ENCODE peak calls at places on chromosomes 1 and 21, in nine cellular contexts. One of them, this sample, is unnamed. For H3K9me3, the result is how much of the 10 kb centered on the place peaks cover.

GRCh38 chr1:24929091-24929875 is 793 bp downstream of the RUNX3 start:
- DNase-seq in CD8-positive, alpha-beta T cell: no peak
- DNase-seq in IMR-90: no peak
- DNase-seq in ovary: no peak
- DNase-seq in fibroblast of lung: no peak
- DNase-seq in OCI-LY7: peak
- DNase-seq in A549: peak
- DNase-seq in A673: peak
- DNase-seq in sigmoid colon: peak
- DNase-seq in this sample: no peak

GRCh38 chr1:30450818-30451233 is 272.6 kb downstream of the MATN1 start:
- DNase-seq in CD8-positive, alpha-beta T cell: no peak
- DNase-seq in IMR-90: no peak
- DNase-seq in ovary: no peak
- DNase-seq in fibroblast of lung: no peak
- DNase-seq in OCI-LY7: no peak
- DNase-seq in A549: no peak
- DNase-seq in A673: no peak
- DNase-seq in sigmoid colon: peak
- DNase-seq in this sample: no peak

GRCh38 chr1:167718926-167719691 is 2.7 kb upstream of the MPZL1 start:
- DNase-seq in CD8-positive, alpha-beta T cell: no peak
- DNase-seq in IMR-90: no peak
- DNase-seq in ovary: no peak
- DNase-seq in fibroblast of lung: no peak
- DNase-seq in OCI-LY7: no peak
- DNase-seq in A549: peak
- DNase-seq in A673: no peak
- DNase-seq in sigmoid colon: no peak
- DNase-seq in this sample: no peak

GRCh38 chr1:115136106-115136505 is 46.8 kb upstream of the TSPAN2 start:
- DNase-seq in CD8-positive, alpha-beta T cell: no peak
- DNase-seq in IMR-90: no peak
- DNase-seq in ovary: no peak
- DNase-seq in fibroblast of lung: no peak
- DNase-seq in OCI-LY7: no peak
- DNase-seq in A549: peak
- DNase-seq in A673: no peak
- DNase-seq in sigmoid colon: no peak
- DNase-seq in this sample: no peak

GRCh38 chr1:78492376-78492950 is 1.7 kb downstream of the PTGFR start:
- DNase-seq in CD8-positive, alpha-beta T cell: no peak
- DNase-seq in IMR-90: no peak
- DNase-seq in ovary: no peak
- DNase-seq in fibroblast of lung: no peak
- DNase-seq in OCI-LY7: no peak
- DNase-seq in A549: no peak
- DNase-seq in A673: peak
- DNase-seq in sigmoid colon: no peak
- DNase-seq in this sample: no peak

GRCh38 chr1:170377896-170378634 is 153.9 kb upstream of the GORAB start:
- DNase-seq in CD8-positive, alpha-beta T cell: no peak
- DNase-seq in IMR-90: no peak
- DNase-seq in ovary: no peak
- DNase-seq in fibroblast of lung: peak
- DNase-seq in OCI-LY7: no peak
- DNase-seq in A549: no peak
- DNase-seq in A673: no peak
- DNase-seq in sigmoid colon: no peak
- DNase-seq in this sample: no peak

GRCh38 chr1:180254496-180254819 is 24.4 kb downstream of the LHX4 start:
- DNase-seq in CD8-positive, alpha-beta T cell: no peak
- DNase-seq in IMR-90: no peak
- DNase-seq in ovary: no peak
- DNase-seq in fibroblast of lung: no peak
- DNase-seq in OCI-LY7: no peak
- DNase-seq in A549: no peak
- DNase-seq in A673: no peak
- DNase-seq in sigmoid colon: no peak
- DNase-seq in this sample: no peak

GRCh38 chr21:33686386-33686785 is 44.1 kb downstream of the ITSN1 start:
- DNase-seq in CD8-positive, alpha-beta T cell: no peak
- DNase-seq in IMR-90: no peak
- DNase-seq in ovary: no peak
- DNase-seq in fibroblast of lung: no peak
- DNase-seq in OCI-LY7: no peak
- DNase-seq in A549: no peak
- DNase-seq in A673: no peak
- DNase-seq in sigmoid colon: no peak
- DNase-seq in this sample: no peak

GRCh38 chr21:28832715-28833061 is 160.0 kb downstream of the LTN1 start:
- DNase-seq in CD8-positive, alpha-beta T cell: no peak
- DNase-seq in IMR-90: no peak
- DNase-seq in ovary: no peak
- DNase-seq in fibroblast of lung: no peak
- DNase-seq in OCI-LY7: no peak
- DNase-seq in A549: no peak
- DNase-seq in A673: no peak
- DNase-seq in sigmoid colon: no peak
- DNase-seq in this sample: no peak

DNA sequence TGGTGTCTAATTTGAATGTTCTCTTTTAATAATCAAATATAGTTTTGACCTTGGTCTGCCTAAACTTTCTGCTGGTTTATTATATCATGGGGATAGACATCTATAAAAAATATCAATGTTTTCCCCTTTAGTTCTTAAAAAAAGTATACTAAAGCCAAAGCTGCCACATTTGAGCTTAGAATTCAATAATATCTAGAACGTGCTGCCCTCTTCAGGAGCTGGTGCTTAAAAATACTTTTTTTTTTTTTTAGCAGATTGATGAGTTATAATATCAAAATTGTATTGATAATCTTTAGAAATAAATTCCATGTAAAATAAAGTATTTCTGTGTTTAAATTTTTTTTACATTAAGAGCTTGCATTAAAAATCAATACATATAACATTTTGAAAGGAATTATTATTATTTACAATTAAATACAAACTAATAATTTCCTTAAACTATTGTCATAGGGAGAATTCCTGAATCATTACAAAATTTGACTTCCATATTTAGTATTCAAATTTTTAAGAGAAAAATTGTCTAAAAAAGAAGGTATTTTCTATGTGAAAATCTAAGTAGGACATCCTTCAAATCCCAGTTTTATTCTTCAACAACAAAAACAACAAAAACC is 40.1 kb upstream of the ADGRL2 start:
- DNase-seq in CD8-positive, alpha-beta T cell: no peak
- DNase-seq in IMR-90: peak
- DNase-seq in ovary: no peak
- DNase-seq in fibroblast of lung: peak
- DNase-seq in OCI-LY7: no peak
- DNase-seq in A549: peak
- DNase-seq in A673: peak
- DNase-seq in sigmoid colon: no peak
- DNase-seq in this sample: no peak
- TF ChIP-seq CTCF in CD8-positive, alpha-beta T cell: no peak
- TF ChIP-seq CTCF in IMR-90: peak
- TF ChIP-seq CTCF in ovary: peak
- TF ChIP-seq CTCF in fibroblast of lung: peak
- TF ChIP-seq CTCF in OCI-LY7: peak
- TF ChIP-seq CTCF in A549: peak
- TF ChIP-seq CTCF in A673: peak
- TF ChIP-seq CTCF in sigmoid colon: no peak
- TF ChIP-seq CTCF in this sample: peak

DNA sequence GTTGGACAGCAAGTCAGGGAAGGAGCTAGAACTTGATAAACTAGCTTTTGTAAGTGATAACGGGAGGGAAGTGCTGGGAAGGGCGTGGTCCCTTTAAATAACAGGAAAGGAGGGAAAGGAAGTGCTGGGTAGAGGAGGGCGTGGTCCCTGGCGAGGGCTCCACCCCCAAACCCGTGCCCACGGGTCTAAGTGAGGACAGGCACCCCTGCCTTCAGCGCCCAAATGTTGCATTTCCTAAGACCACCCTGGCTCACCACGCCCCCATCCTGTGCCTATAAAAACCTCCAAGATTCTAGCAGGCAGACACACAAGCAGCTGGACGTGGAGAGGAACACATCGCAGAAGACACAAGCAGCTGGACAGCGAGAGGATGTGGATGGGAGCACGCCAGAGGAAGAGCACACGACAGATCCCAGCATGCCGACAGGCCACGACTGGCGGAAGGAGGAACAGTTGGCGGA is 58.5 kb downstream of the PALMD start:
- DNase-seq in CD8-positive, alpha-beta T cell: no peak
- DNase-seq in IMR-90: no peak
- DNase-seq in ovary: no peak
- DNase-seq in fibroblast of lung: no peak
- DNase-seq in OCI-LY7: no peak
- DNase-seq in A549: no peak
- DNase-seq in A673: peak
- DNase-seq in sigmoid colon: no peak
- DNase-seq in this sample: no peak
- H3K4me3 ChIP-seq in CD8-positive, alpha-beta T cell: no peak
- H3K4me3 ChIP-seq in IMR-90: no peak
- H3K4me3 ChIP-seq in ovary: no peak
- H3K4me3 ChIP-seq in fibroblast of lung: no peak
- H3K4me3 ChIP-seq in OCI-LY7: no peak
- H3K4me3 ChIP-seq in A549: no peak
- H3K4me3 ChIP-seq in A673: no peak
- H3K4me3 ChIP-seq in sigmoid colon: no peak
- H3K4me3 ChIP-seq in this sample: no peak

GRCh38 chr1:4463631-4464030 is 190.8 kb upstream of the AJAP1 start:
- DNase-seq in CD8-positive, alpha-beta T cell: no peak
- DNase-seq in IMR-90: no peak
- DNase-seq in ovary: no peak
- DNase-seq in fibroblast of lung: no peak
- DNase-seq in OCI-LY7: no peak
- DNase-seq in A549: no peak
- DNase-seq in A673: no peak
- DNase-seq in sigmoid colon: no peak
- DNase-seq in this sample: no peak

GRCh38 chr1:4468804-4469514 is 185.4 kb upstream of the AJAP1 start:
- DNase-seq in CD8-positive, alpha-beta T cell: no peak
- DNase-seq in IMR-90: no peak
- DNase-seq in ovary: no peak
- DNase-seq in fibroblast of lung: no peak
- DNase-seq in OCI-LY7: no peak
- DNase-seq in A549: no peak
- DNase-seq in A673: no peak
- DNase-seq in sigmoid colon: no peak
- DNase-seq in this sample: no peak

GRCh38 chr1:4468386-4468785 is 186.0 kb upstream of the AJAP1 start:
- DNase-seq in CD8-positive, alpha-beta T cell: no peak
- DNase-seq in IMR-90: no peak
- DNase-seq in ovary: no peak
- DNase-seq in fibroblast of lung: no peak
- DNase-seq in OCI-LY7: no peak
- DNase-seq in A549: no peak
- DNase-seq in A673: no peak
- DNase-seq in sigmoid colon: no peak
- DNase-seq in this sample: no peak

GRCh38 chr1:4464478-4464877 is 189.9 kb upstream of the AJAP1 start:
- DNase-seq in CD8-positive, alpha-beta T cell: no peak
- DNase-seq in IMR-90: no peak
- DNase-seq in ovary: no peak
- DNase-seq in fibroblast of lung: no peak
- DNase-seq in OCI-LY7: no peak
- DNase-seq in A549: no peak
- DNase-seq in A673: no peak
- DNase-seq in sigmoid colon: no peak
- DNase-seq in this sample: no peak

GRCh38 chr1:4467241-4467640 is 187.2 kb upstream of the AJAP1 start:
- DNase-seq in CD8-positive, alpha-beta T cell: no peak
- DNase-seq in IMR-90: no peak
- DNase-seq in ovary: no peak
- DNase-seq in fibroblast of lung: no peak
- DNase-seq in OCI-LY7: no peak
- DNase-seq in A549: no peak
- DNase-seq in A673: no peak
- DNase-seq in sigmoid colon: no peak
- DNase-seq in this sample: no peak
- H3K9me3 ChIP-seq in CD8-positive, alpha-beta T cell: under half
- H3K9me3 ChIP-seq in IMR-90: half or more
- H3K9me3 ChIP-seq in ovary: under half
- H3K9me3 ChIP-seq in fibroblast of lung: under half
- H3K9me3 ChIP-seq in OCI-LY7: under half
- H3K9me3 ChIP-seq in A549: under half
- H3K9me3 ChIP-seq in A673: under half
- H3K9me3 ChIP-seq in sigmoid colon: under half
- H3K9me3 ChIP-seq in this sample: under half

DNA sequence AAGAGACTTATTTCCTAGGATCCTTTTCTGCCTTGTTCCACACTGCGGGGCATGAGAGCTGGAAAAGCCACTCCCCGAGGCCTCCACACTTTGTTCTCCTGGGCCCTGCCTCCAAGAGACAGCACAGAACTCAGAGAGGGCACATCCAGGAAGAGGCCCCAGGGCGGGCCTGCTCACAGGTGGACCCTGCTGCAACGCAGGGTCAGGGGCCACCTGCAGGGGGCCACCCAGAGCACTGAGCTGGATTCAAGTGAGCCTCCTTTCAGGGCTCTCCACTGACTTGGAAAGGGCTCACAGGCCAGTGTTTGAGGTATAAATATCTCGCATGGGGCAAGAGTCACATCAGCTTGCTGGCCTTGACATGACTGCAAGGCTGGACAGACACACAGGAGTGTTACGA is 4.8 kb downstream of the RGS16 start:
- DNase-seq in CD8-positive, alpha-beta T cell: no peak
- DNase-seq in IMR-90: no peak
- DNase-seq in ovary: no peak
- DNase-seq in fibroblast of lung: no peak
- DNase-seq in OCI-LY7: peak
- DNase-seq in A549: no peak
- DNase-seq in A673: no peak
- DNase-seq in sigmoid colon: no peak
- DNase-seq in this sample: peak
- TF ChIP-seq CTCF in CD8-positive, alpha-beta T cell: peak
- TF ChIP-seq CTCF in IMR-90: no peak
- TF ChIP-seq CTCF in ovary: no peak
- TF ChIP-seq CTCF in fibroblast of lung: peak
- TF ChIP-seq CTCF in OCI-LY7: peak
- TF ChIP-seq CTCF in A549: peak
- TF ChIP-seq CTCF in A673: peak
- TF ChIP-seq CTCF in sigmoid colon: no peak
- TF ChIP-seq CTCF in this sample: peak

GRCh38 chr1:230753191-230753585 is 6.0 kb downstream of the CAPN9 start:
- DNase-seq in CD8-positive, alpha-beta T cell: no peak
- DNase-seq in IMR-90: no peak
- DNase-seq in ovary: no peak
- DNase-seq in fibroblast of lung: no peak
- DNase-seq in OCI-LY7: no peak
- DNase-seq in A549: no peak
- DNase-seq in A673: no peak
- DNase-seq in sigmoid colon: no peak
- DNase-seq in this sample: no peak
- H3K4me3 ChIP-seq in CD8-positive, alpha-beta T cell: no peak
- H3K4me3 ChIP-seq in IMR-90: no peak
- H3K4me3 ChIP-seq in ovary: no peak
- H3K4me3 ChIP-seq in fibroblast of lung: no peak
- H3K4me3 ChIP-seq in OCI-LY7: no peak
- H3K4me3 ChIP-seq in A549: no peak
- H3K4me3 ChIP-seq in A673: no peak
- H3K4me3 ChIP-seq in sigmoid colon: no peak
- H3K4me3 ChIP-seq in this sample: no peak

This sample was measured in BE2C.